ENCODE peak calls at places on chromosomes 13 and 19, in ten cellular contexts. F is cardiac fibroblast; Z is RPMI7951; J is stimulated activated CD4-positive, alpha-beta T cell treated with anti-CD3 and anti-CD28 coated beads, Interleukin-1b, Interleukin-23, amount 100 ng/mL, for 24 hours; A is NCI-H774; C is activated CD8-positive, alpha-beta memory T cell treated with anti-CD3 and anti-CD28 coated beads, Interleukin-2, amount 50 U/mL, for 4 hours; Q is AG09309; H is substantia nigra; M is IMR-90; L is left lung. K is an unnamed sample.

GRCh38 chr13:68995972-68996670 is 1111.5 kb upstream of the ATXN8OS start:
- DNase-seq in F (no peak), Z (no peak), J (no peak), A (no peak), C (no peak), Q (no peak), H (no peak), M (no peak), L (no peak), K (no peak)

GRCh38 chr13:78241278-78241919 is 322.8 kb upstream of the EDNRB start:
- DNase-seq in F (peak; percentile 67), Z (peak; percentile 5), J (no peak), A (peak; percentile 4), C (no peak), Q (no peak), H (no peak), M (peak; percentile 11), L (peak; percentile 33), K (peak; percentile 0)

GRCh38 chr13:104871456-104871855 is 1664.0 kb downstream of the EFNB2 start:
- DNase-seq in F (no peak), Z (no peak), J (no peak), A (no peak), C (no peak), Q (no peak), H (no peak), M (no peak), L (no peak), K (no peak)

GRCh38 chr13:47865883-47866282 is 135.2 kb downstream of the SUCLA2 start:
- DNase-seq in F (no peak), Z (no peak), J (no peak), A (no peak), C (no peak), Q (no peak), H (no peak), M (no peak), L (no peak), K (no peak)

GRCh38 chr13:112793545-112794445 is 104.0 kb downstream of the ATP11A start:
- DNase-seq in F (no peak), Z (no peak), J (no peak), A (no peak), C (no peak), Q (no peak), H (no peak), M (no peak), L (no peak), K (no peak)

GRCh38 chr19:45496349-45496953 is 396 bp downstream of the RTN2 start:
- DNase-seq in F (no peak), Z (peak; percentile 33), J (peak; percentile 28), A (no peak), C (peak; percentile 48), Q (no peak), H (peak; percentile 76), M (no peak), L (peak; percentile 91), K (no peak)

GRCh38 chr13:102670130-102670529 is 24.7 kb downstream of the METTL21C start:
- DNase-seq in F (no peak), Z (no peak), J (no peak), A (no peak), C (no peak), Q (no peak), H (no peak), M (no peak), L (no peak), K (no peak)

GRCh38 chr19:48638831-48639381 is 1.7 kb upstream of the DBP start:
- DNase-seq in F (no peak), Z (no peak), J (no peak), A (no peak), C (peak; percentile 27), Q (no peak), H (peak; percentile 69), M (no peak), L (no peak), K (no peak)

K was measured in NCI-H446.